ENCODE peak calls at places on chromosomes 11 and 22, in ten cellular contexts. One of them, this sample, is unnamed.

GRCh38 chr11:44531116-44531504 is 34.4 kb upstream of the CD82 start:
- DNase-seq in left ventricle myocardium inferior: no peak
- DNase-seq in brain microvascular endothelial cell: no peak
- DNase-seq in tibial nerve: no peak
- DNase-seq in cardiac fibroblast: no peak
- DNase-seq in epithelial cell of esophagus: no peak
- DNase-seq in lower leg skin: no peak
- DNase-seq in astrocyte of the spinal cord: no peak
- DNase-seq in neural progenitor cell: no peak
- DNase-seq in ovary: no peak
- DNase-seq in this sample: no peak

GRCh38 chr22:32378703-32379272 is 21.1 kb downstream of the RFPL3 start:
- DNase-seq in left ventricle myocardium inferior: no peak
- DNase-seq in brain microvascular endothelial cell: peak; percentile 29
- DNase-seq in tibial nerve: no peak
- DNase-seq in cardiac fibroblast: peak; percentile 41
- DNase-seq in epithelial cell of esophagus: peak; percentile 51
- DNase-seq in lower leg skin: no peak
- DNase-seq in astrocyte of the spinal cord: peak; percentile 11
- DNase-seq in neural progenitor cell: peak; percentile 85
- DNase-seq in ovary: no peak
- DNase-seq in this sample: no peak

GRCh38 chr11:134630896-134631295 is 218.9 kb upstream of the B3GAT1 start:
- DNase-seq in left ventricle myocardium inferior: no peak
- DNase-seq in brain microvascular endothelial cell: no peak
- DNase-seq in tibial nerve: no peak
- DNase-seq in cardiac fibroblast: no peak
- DNase-seq in epithelial cell of esophagus: no peak
- DNase-seq in lower leg skin: peak; percentile 57
- DNase-seq in astrocyte of the spinal cord: no peak
- DNase-seq in neural progenitor cell: no peak
- DNase-seq in ovary: no peak
- DNase-seq in this sample: no peak

GRCh38 chr11:88174627-88175003 is 628 bp downstream of the RAB38 start:
- DNase-seq in left ventricle myocardium inferior: peak; percentile 45
- DNase-seq in brain microvascular endothelial cell: peak; percentile 76
- DNase-seq in tibial nerve: peak; percentile 31
- DNase-seq in cardiac fibroblast: peak; percentile 93
- DNase-seq in epithelial cell of esophagus: peak; percentile 96
- DNase-seq in lower leg skin: peak; percentile 92
- DNase-seq in astrocyte of the spinal cord: peak; percentile 67
- DNase-seq in neural progenitor cell: peak; percentile 45
- DNase-seq in ovary: peak; percentile 63
- DNase-seq in this sample: peak; percentile 82

GRCh38 chr11:123247498-123247799 is 52.4 kb upstream of the CLMP start:
- DNase-seq in left ventricle myocardium inferior: no peak
- DNase-seq in brain microvascular endothelial cell: no peak
- DNase-seq in tibial nerve: no peak
- DNase-seq in cardiac fibroblast: no peak
- DNase-seq in epithelial cell of esophagus: no peak
- DNase-seq in lower leg skin: no peak
- DNase-seq in astrocyte of the spinal cord: no peak
- DNase-seq in neural progenitor cell: no peak
- DNase-seq in ovary: no peak
- DNase-seq in this sample: no peak

GRCh38 chr22:46145361-46145851 is 4.9 kb upstream of the PPARA start:
- DNase-seq in left ventricle myocardium inferior: no peak
- DNase-seq in brain microvascular endothelial cell: no peak
- DNase-seq in tibial nerve: no peak
- DNase-seq in cardiac fibroblast: no peak
- DNase-seq in epithelial cell of esophagus: no peak
- DNase-seq in lower leg skin: peak; percentile 85
- DNase-seq in astrocyte of the spinal cord: no peak
- DNase-seq in neural progenitor cell: no peak
- DNase-seq in ovary: no peak
- DNase-seq in this sample: no peak

GRCh38 chr11:120334332-120334731 is 1.9 kb upstream of the ARHGEF12 start:
- DNase-seq in left ventricle myocardium inferior: no peak
- DNase-seq in brain microvascular endothelial cell: no peak
- DNase-seq in tibial nerve: no peak
- DNase-seq in cardiac fibroblast: no peak
- DNase-seq in epithelial cell of esophagus: no peak
- DNase-seq in lower leg skin: no peak
- DNase-seq in astrocyte of the spinal cord: no peak
- DNase-seq in neural progenitor cell: no peak
- DNase-seq in ovary: no peak
- DNase-seq in this sample: no peak

GRCh38 chr11:50037282-50037681 is 4.6 kb downstream of the OR4C45 start:
- DNase-seq in left ventricle myocardium inferior: no peak
- DNase-seq in brain microvascular endothelial cell: no peak
- DNase-seq in tibial nerve: no peak
- DNase-seq in cardiac fibroblast: peak; percentile 3
- DNase-seq in epithelial cell of esophagus: peak; percentile 1
- DNase-seq in lower leg skin: no peak
- DNase-seq in astrocyte of the spinal cord: no peak
- DNase-seq in neural progenitor cell: no peak
- DNase-seq in ovary: no peak
- DNase-seq in this sample: no peak

GRCh38 chr11:2794419-2794795 is 91.2 kb downstream of the CDKN1C start:
- DNase-seq in left ventricle myocardium inferior: peak; percentile 9
- DNase-seq in brain microvascular endothelial cell: no peak
- DNase-seq in tibial nerve: no peak
- DNase-seq in cardiac fibroblast: no peak
- DNase-seq in epithelial cell of esophagus: no peak
- DNase-seq in lower leg skin: peak; percentile 81
- DNase-seq in astrocyte of the spinal cord: no peak
- DNase-seq in neural progenitor cell: no peak
- DNase-seq in ovary: peak; percentile 27
- DNase-seq in this sample: peak; percentile 48

GRCh38 chr11:118689503-118689851 is 10.0 kb upstream of the TREH start:
- DNase-seq in left ventricle myocardium inferior: no peak
- DNase-seq in brain microvascular endothelial cell: no peak
- DNase-seq in tibial nerve: no peak
- DNase-seq in cardiac fibroblast: no peak
- DNase-seq in epithelial cell of esophagus: no peak
- DNase-seq in lower leg skin: no peak
- DNase-seq in astrocyte of the spinal cord: no peak
- DNase-seq in neural progenitor cell: no peak
- DNase-seq in ovary: no peak
- DNase-seq in this sample: no peak
- H3K4me3 ChIP-seq in left ventricle myocardium inferior: peak overlapping the region; percentile 62
- H3K4me3 ChIP-seq in brain microvascular endothelial cell: peak overlapping the region; percentile 27
- H3K4me3 ChIP-seq in tibial nerve: peak overlapping the region; percentile 35
- H3K4me3 ChIP-seq in cardiac fibroblast: peak overlapping the region; percentile 12
- H3K4me3 ChIP-seq in epithelial cell of esophagus: no peak overlapping the region
- H3K4me3 ChIP-seq in lower leg skin: no peak overlapping the region
- H3K4me3 ChIP-seq in astrocyte of the spinal cord: no peak overlapping the region
- H3K4me3 ChIP-seq in neural progenitor cell: peak overlapping the region; percentile 37
- H3K4me3 ChIP-seq in ovary: peak overlapping the region; percentile 26
- H3K4me3 ChIP-seq in this sample: peak overlapping the region; percentile 45

GRCh38 chr11:69774354-69775162 is 583 bp downstream of the FGF4 start:
- DNase-seq in left ventricle myocardium inferior: no peak
- DNase-seq in brain microvascular endothelial cell: no peak
- DNase-seq in tibial nerve: no peak
- DNase-seq in cardiac fibroblast: no peak
- DNase-seq in epithelial cell of esophagus: no peak
- DNase-seq in lower leg skin: no peak
- DNase-seq in astrocyte of the spinal cord: no peak
- DNase-seq in neural progenitor cell: peak; percentile 65
- DNase-seq in ovary: no peak
- DNase-seq in this sample: no peak
- H3K4me3 ChIP-seq in left ventricle myocardium inferior: no peak overlapping the region
- H3K4me3 ChIP-seq in brain microvascular endothelial cell: no peak overlapping the region
- H3K4me3 ChIP-seq in tibial nerve: peak overlapping the region; percentile 5
- H3K4me3 ChIP-seq in cardiac fibroblast: no peak overlapping the region
- H3K4me3 ChIP-seq in epithelial cell of esophagus: no peak overlapping the region
- H3K4me3 ChIP-seq in lower leg skin: no peak overlapping the region
- H3K4me3 ChIP-seq in astrocyte of the spinal cord: no peak overlapping the region
- H3K4me3 ChIP-seq in neural progenitor cell: peak overlapping the region; percentile 51
- H3K4me3 ChIP-seq in ovary: no peak overlapping the region
- H3K4me3 ChIP-seq in this sample: no peak overlapping the region

GRCh38 chr11:65578134-65578533 is 2.3 kb downstream of the EHBP1L1 start:
- DNase-seq in left ventricle myocardium inferior: no peak
- DNase-seq in brain microvascular endothelial cell: no peak
- DNase-seq in tibial nerve: no peak
- DNase-seq in cardiac fibroblast: no peak
- DNase-seq in epithelial cell of esophagus: no peak
- DNase-seq in lower leg skin: no peak
- DNase-seq in astrocyte of the spinal cord: no peak
- DNase-seq in neural progenitor cell: no peak
- DNase-seq in ovary: no peak
- DNase-seq in this sample: no peak
- H3K4me3 ChIP-seq in left ventricle myocardium inferior: peak overlapping the region; percentile 86
- H3K4me3 ChIP-seq in brain microvascular endothelial cell: no peak overlapping the region
- H3K4me3 ChIP-seq in tibial nerve: no peak overlapping the region
- H3K4me3 ChIP-seq in cardiac fibroblast: peak overlapping the region; percentile 56
- H3K4me3 ChIP-seq in epithelial cell of esophagus: no peak overlapping the region
- H3K4me3 ChIP-seq in lower leg skin: no peak overlapping the region
- H3K4me3 ChIP-seq in astrocyte of the spinal cord: no peak overlapping the region
- H3K4me3 ChIP-seq in neural progenitor cell: no peak overlapping the region
- H3K4me3 ChIP-seq in ovary: no peak overlapping the region
- H3K4me3 ChIP-seq in this sample: peak overlapping the region; percentile 94

GRCh38 chr22:49948116-49948515 is 12.5 kb upstream of the PIM3 start:
- DNase-seq in left ventricle myocardium inferior: no peak
- DNase-seq in brain microvascular endothelial cell: no peak
- DNase-seq in tibial nerve: no peak
- DNase-seq in cardiac fibroblast: no peak
- DNase-seq in epithelial cell of esophagus: no peak
- DNase-seq in lower leg skin: no peak
- DNase-seq in astrocyte of the spinal cord: no peak
- DNase-seq in neural progenitor cell: no peak
- DNase-seq in ovary: no peak
- DNase-seq in this sample: no peak

GRCh38 chr22:49949914-49950292 is 10.7 kb upstream of the PIM3 start:
- DNase-seq in left ventricle myocardium inferior: no peak
- DNase-seq in brain microvascular endothelial cell: no peak
- DNase-seq in tibial nerve: no peak
- DNase-seq in cardiac fibroblast: no peak
- DNase-seq in epithelial cell of esophagus: no peak
- DNase-seq in lower leg skin: no peak
- DNase-seq in astrocyte of the spinal cord: no peak
- DNase-seq in neural progenitor cell: no peak
- DNase-seq in ovary: no peak
- DNase-seq in this sample: no peak

GRCh38 chr22:49948573-49948957 is 12.0 kb upstream of the PIM3 start:
- DNase-seq in left ventricle myocardium inferior: no peak
- DNase-seq in brain microvascular endothelial cell: no peak
- DNase-seq in tibial nerve: no peak
- DNase-seq in cardiac fibroblast: no peak
- DNase-seq in epithelial cell of esophagus: no peak
- DNase-seq in lower leg skin: no peak
- DNase-seq in astrocyte of the spinal cord: no peak
- DNase-seq in neural progenitor cell: no peak
- DNase-seq in ovary: no peak
- DNase-seq in this sample: no peak

GRCh38 chr22:49950396-49950994 is 10.1 kb upstream of the PIM3 start:
- DNase-seq in left ventricle myocardium inferior: no peak
- DNase-seq in brain microvascular endothelial cell: no peak
- DNase-seq in tibial nerve: no peak
- DNase-seq in cardiac fibroblast: no peak
- DNase-seq in epithelial cell of esophagus: no peak
- DNase-seq in lower leg skin: no peak
- DNase-seq in astrocyte of the spinal cord: no peak
- DNase-seq in neural progenitor cell: no peak
- DNase-seq in ovary: no peak
- DNase-seq in this sample: no peak

GRCh38 chr22:49948958-49949913 is 11.3 kb upstream of the PIM3 start:
- DNase-seq in left ventricle myocardium inferior: no peak
- DNase-seq in brain microvascular endothelial cell: no peak
- DNase-seq in tibial nerve: no peak
- DNase-seq in cardiac fibroblast: no peak
- DNase-seq in epithelial cell of esophagus: no peak
- DNase-seq in lower leg skin: no peak
- DNase-seq in astrocyte of the spinal cord: no peak
- DNase-seq in neural progenitor cell: no peak
- DNase-seq in ovary: no peak
- DNase-seq in this sample: no peak
- H3K4me3 ChIP-seq in left ventricle myocardium inferior: no peak overlapping the region
- H3K4me3 ChIP-seq in brain microvascular endothelial cell: no peak overlapping the region
- H3K4me3 ChIP-seq in tibial nerve: peak overlapping the region; percentile 18
- H3K4me3 ChIP-seq in cardiac fibroblast: no peak overlapping the region
- H3K4me3 ChIP-seq in epithelial cell of esophagus: no peak overlapping the region
- H3K4me3 ChIP-seq in lower leg skin: no peak overlapping the region
- H3K4me3 ChIP-seq in astrocyte of the spinal cord: no peak overlapping the region
- H3K4me3 ChIP-seq in neural progenitor cell: no peak overlapping the region
- H3K4me3 ChIP-seq in ovary: no peak overlapping the region
- H3K4me3 ChIP-seq in this sample: peak overlapping the region; percentile 39

GRCh38 chr11:66278396-66279091 is 569 bp downstream of the CNIH2 start:
- DNase-seq in left ventricle myocardium inferior: no peak
- DNase-seq in brain microvascular endothelial cell: peak; percentile 48
- DNase-seq in tibial nerve: no peak
- DNase-seq in cardiac fibroblast: peak; percentile 15
- DNase-seq in epithelial cell of esophagus: no peak
- DNase-seq in lower leg skin: no peak
- DNase-seq in astrocyte of the spinal cord: peak; percentile 20
- DNase-seq in neural progenitor cell: peak; percentile 69
- DNase-seq in ovary: peak; percentile 49
- DNase-seq in this sample: no peak
- H3K4me3 ChIP-seq in left ventricle myocardium inferior: peak overlapping the region; percentile 58
- H3K4me3 ChIP-seq in brain microvascular endothelial cell: no peak overlapping the region
- H3K4me3 ChIP-seq in tibial nerve: no peak overlapping the region
- H3K4me3 ChIP-seq in cardiac fibroblast: no peak overlapping the region
- H3K4me3 ChIP-seq in epithelial cell of esophagus: no peak overlapping the region
- H3K4me3 ChIP-seq in lower leg skin: no peak overlapping the region
- H3K4me3 ChIP-seq in astrocyte of the spinal cord: peak overlapping the region; percentile 12
- H3K4me3 ChIP-seq in neural progenitor cell: peak overlapping the region; percentile 49
- H3K4me3 ChIP-seq in ovary: peak overlapping the region; percentile 34
- H3K4me3 ChIP-seq in this sample: peak overlapping the region; percentile 42

DNA sequence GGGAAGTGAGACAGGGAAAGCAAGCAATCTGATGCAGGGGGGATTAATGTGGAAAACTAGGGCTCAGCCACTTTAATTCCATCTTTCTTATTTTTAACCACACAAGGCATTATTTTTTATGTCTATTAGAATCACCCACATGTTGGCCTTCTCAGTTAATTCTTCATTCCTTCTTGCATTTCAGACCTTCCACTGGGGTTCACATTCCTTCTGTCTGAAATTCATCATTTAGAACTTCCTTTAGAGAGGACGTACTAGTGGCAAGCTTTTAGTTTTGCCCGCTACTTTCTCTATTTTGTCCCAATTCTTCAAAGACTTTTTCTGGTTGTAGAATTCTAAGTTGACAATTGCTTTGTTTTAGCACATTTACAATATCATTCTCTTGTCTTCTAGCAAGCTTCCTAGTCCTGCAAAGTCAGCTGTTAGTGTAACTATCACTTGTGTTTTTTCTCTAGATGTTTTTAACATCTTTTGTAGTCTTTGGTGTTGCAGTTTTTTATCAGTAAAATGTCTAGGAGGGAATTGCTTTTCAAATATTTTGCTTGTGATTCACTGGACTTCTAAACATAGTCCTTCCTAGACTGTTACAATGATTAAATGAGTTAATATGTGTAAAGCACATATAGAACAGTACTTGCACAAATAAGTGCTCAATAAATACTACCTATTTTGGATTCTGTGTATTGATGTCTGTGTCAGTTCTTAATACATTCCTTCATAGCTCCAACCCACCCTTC is 5.5 kb upstream of the NNMT start:
- DNase-seq in left ventricle myocardium inferior: no peak
- DNase-seq in brain microvascular endothelial cell: no peak
- DNase-seq in tibial nerve: no peak
- DNase-seq in cardiac fibroblast: peak; percentile 68
- DNase-seq in epithelial cell of esophagus: no peak
- DNase-seq in lower leg skin: no peak
- DNase-seq in astrocyte of the spinal cord: peak; percentile 52
- DNase-seq in neural progenitor cell: no peak
- DNase-seq in ovary: no peak
- DNase-seq in this sample: no peak
- H3K4me3 ChIP-seq in left ventricle myocardium inferior: no peak overlapping the region
- H3K4me3 ChIP-seq in brain microvascular endothelial cell: no peak overlapping the region
- H3K4me3 ChIP-seq in tibial nerve: no peak overlapping the region
- H3K4me3 ChIP-seq in cardiac fibroblast: no peak overlapping the region
- H3K4me3 ChIP-seq in epithelial cell of esophagus: no peak overlapping the region
- H3K4me3 ChIP-seq in lower leg skin: no peak overlapping the region
- H3K4me3 ChIP-seq in astrocyte of the spinal cord: no peak overlapping the region
- H3K4me3 ChIP-seq in neural progenitor cell: no peak overlapping the region
- H3K4me3 ChIP-seq in ovary: no peak overlapping the region
- H3K4me3 ChIP-seq in this sample: peak overlapping the region; percentile 23